ENCODE peak calls at places on chromosomes 6 and 20, in seven cellular contexts. N is neural progenitor cell, P is breast epithelium, R is stomach, T is adipocyte, D is left ventricle myocardium inferior, O is cardiac muscle cell. Y is an unnamed sample.

GRCh38 chr6:104418125-104418524 is 441.6 kb downstream of the HACE1 start:
- DNase-seq in D (no peak), N (no peak), O (no peak), P (no peak), R (no peak), T (no peak), Y (no peak)

GRCh38 chr6:32116674-32117073 is 7.5 kb upstream of the TNXB start:
- DNase-seq in T (peak), O (no peak), N (peak), D (no peak), P (no peak), R (no peak), Y (no peak)

GRCh38 chr6:1756472-1757129 is 146.9 kb downstream of the FOXC1 start:
- DNase-seq in O (no peak), P (no peak), D (no peak), R (no peak), T (no peak), N (no peak), Y (no peak)

GRCh38 chr6:31736768-31737314 is 511 bp upstream of the CLIC1 start:
- DNase-seq in N (peak), R (no peak), P (no peak), T (no peak), O (no peak), D (no peak), Y (no peak)

GRCh38 chr6:77425676-77426075 is 37.6 kb downstream of the HTR1B start:
- DNase-seq in N (no peak), T (peak), O (peak), R (no peak), D (no peak), P (no peak), Y (peak)

GRCh38 chr6:29597184-29597583 is 12.3 kb downstream of the OR2H2 start:
- DNase-seq in D (no peak), N (no peak), P (no peak), O (no peak), T (peak), R (no peak), Y (no peak)

GRCh38 chr20:43821795-43822194 is 92.9 kb upstream of the TOX2 start:
- DNase-seq in O (peak), N (no peak), T (no peak), R (no peak), P (no peak), D (no peak), Y (no peak)

GRCh38 chr6:39060467-39061160 is 12.0 kb downstream of the GLP1R start:
- DNase-seq in P (no peak), O (no peak), D (no peak), T (no peak), N (no peak), R (no peak), Y (no peak)

GRCh38 chr20:57633945-57634491 is 13.8 kb upstream of the ZBP1 start:
- DNase-seq in O (no peak), T (no peak), N (no peak), D (no peak), R (no peak), P (no peak), Y (no peak)

GRCh38 chr6:162056745-162057144 is 670.8 kb downstream of the PRKN start:
- DNase-seq in O (peak), D (peak), R (no peak), P (no peak), N (peak), T (peak), Y (no peak)

GRCh38 chr6:135902756-135903331 is 51.3 kb downstream of the PDE7B start:
- DNase-seq in T (peak), D (no peak), O (peak), P (no peak), N (no peak), R (no peak), Y (peak)

GRCh38 chr6:26575494-26575939 is 21.2 kb upstream of the ABT1 start:
- DNase-seq in D (no peak), O (peak), R (no peak), P (no peak), T (peak), N (peak), Y (peak)

GRCh38 chr6:127277878-127278843 is 11.5 kb downstream of the RNF146 start:
- DNase-seq in N (no peak), R (no peak), P (no peak), D (no peak), T (no peak), O (no peak), Y (no peak)

GRCh38 chr20:63957004-63957689 is 931 bp upstream of the UCKL1 start:
- DNase-seq in D (peak), T (peak), N (peak), O (peak), R (peak), P (peak), Y (peak)
- H3K4me3 ChIP-seq in D (peak), T (peak), N (peak), O (peak), R (peak), P (peak), Y (peak)

DNA sequence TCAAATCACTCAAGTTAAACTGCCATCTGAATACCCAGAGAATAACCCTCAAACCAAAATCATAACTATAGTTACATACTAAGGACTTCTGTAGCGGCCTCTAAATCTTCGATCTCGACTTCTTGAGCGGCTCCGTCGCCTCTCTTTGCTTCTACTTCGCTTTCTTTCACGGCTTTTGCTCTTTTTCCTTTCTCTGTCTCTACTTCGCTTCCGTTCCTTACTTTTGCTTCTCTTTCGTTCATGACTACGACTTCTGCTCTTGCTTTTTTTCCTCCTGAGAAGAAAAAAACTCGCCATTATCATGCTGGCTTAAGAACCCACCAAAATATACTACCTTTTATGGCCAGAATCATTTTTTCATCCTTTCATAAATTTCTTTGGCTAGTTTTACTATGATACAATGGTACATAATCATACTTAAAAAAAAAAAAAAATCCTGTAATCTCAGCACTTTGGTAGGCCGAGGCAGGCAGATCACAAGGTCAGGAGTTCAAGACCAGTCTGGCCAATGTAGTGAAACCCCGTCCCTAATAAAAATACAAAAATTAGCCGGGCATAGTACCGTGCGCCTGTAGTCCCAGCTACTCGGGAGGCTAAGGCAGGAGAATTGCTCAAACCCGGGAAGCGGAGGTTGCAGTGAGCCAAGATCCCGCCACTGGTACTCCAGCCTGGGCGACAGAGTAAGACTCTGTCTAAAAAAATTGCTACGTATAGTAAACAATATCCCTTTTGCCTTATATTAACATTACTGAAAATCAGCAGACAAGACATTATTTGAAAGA is 10.0 kb downstream of the RBM39 start:
- DNase-seq in P (no peak), R (no peak), N (no peak), T (no peak), D (no peak), O (no peak), Y (no peak)
- H3K4me3 ChIP-seq in P (no peak), R (no peak), N (no peak), T (no peak), D (peak), O (no peak), Y (no peak)

GRCh38 chr6:17169291-17169690 is 67.4 kb downstream of the STMND1 start:
- DNase-seq in P (no peak), T (no peak), O (peak), D (no peak), R (no peak), N (no peak), Y (no peak)

GRCh38 chr6:17165383-17165782 is 63.5 kb downstream of the STMND1 start:
- DNase-seq in N (no peak), D (no peak), O (peak), P (no peak), T (peak), R (no peak), Y (peak)

GRCh38 chr6:17173071-17173470 is 71.2 kb downstream of the STMND1 start:
- DNase-seq in R (no peak), P (no peak), O (no peak), T (no peak), N (no peak), D (no peak), Y (no peak)

GRCh38 chr6:17169701-17170100 is 67.9 kb downstream of the STMND1 start:
- DNase-seq in O (no peak), D (no peak), T (no peak), P (no peak), R (no peak), N (no peak), Y (no peak)

GRCh38 chr6:17167327-17167979 is 65.6 kb downstream of the STMND1 start:
- DNase-seq in R (peak), O (peak), D (peak), P (no peak), N (peak), T (peak), Y (peak)
- H3K4me3 ChIP-seq in R (no peak), O (no peak), D (peak), P (no peak), N (no peak), T (no peak), Y (no peak)

GRCh38 chr20:1945660-1946059 is 48.2 kb downstream of the PDYN start:
- DNase-seq in T (no peak), O (no peak), P (no peak), R (no peak), N (no peak), D (no peak), Y (no peak)

GRCh38 chr20:1945134-1945618 is 48.7 kb downstream of the PDYN start:
- DNase-seq in T (peak), O (peak), R (peak), D (peak), P (peak), N (no peak), Y (peak)

GRCh38 chr20:1946762-1947534 is 46.9 kb downstream of the PDYN start:
- DNase-seq in T (peak), N (peak), R (peak), O (peak), P (peak), D (peak), Y (peak)

GRCh38 chr20:1947535-1947846 is 46.4 kb downstream of the PDYN start:
- DNase-seq in O (no peak), N (no peak), T (no peak), P (no peak), D (no peak), R (no peak), Y (no peak)

DNA sequence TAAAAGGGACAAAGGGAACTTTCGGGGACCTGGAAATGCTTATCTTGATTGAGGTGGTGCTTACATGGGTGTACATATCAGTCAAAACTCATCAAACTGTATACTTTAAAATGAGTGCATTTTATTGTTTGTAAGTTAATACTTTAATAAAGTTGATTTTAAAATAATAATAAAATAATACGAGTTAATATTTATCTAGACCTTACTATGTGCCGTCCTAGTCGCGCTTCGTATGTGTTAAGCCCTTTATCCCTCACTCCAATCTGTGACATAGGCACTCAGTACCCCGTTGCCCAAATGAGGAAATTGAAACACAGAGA is 47.5 kb downstream of the PDYN start:
- DNase-seq in D (no peak), O (no peak), T (no peak), P (no peak), N (no peak), R (no peak), Y (no peak)
- H3K4me3 ChIP-seq in D (no peak), O (peak), T (no peak), P (peak), N (peak), R (peak), Y (no peak)

DNA sequence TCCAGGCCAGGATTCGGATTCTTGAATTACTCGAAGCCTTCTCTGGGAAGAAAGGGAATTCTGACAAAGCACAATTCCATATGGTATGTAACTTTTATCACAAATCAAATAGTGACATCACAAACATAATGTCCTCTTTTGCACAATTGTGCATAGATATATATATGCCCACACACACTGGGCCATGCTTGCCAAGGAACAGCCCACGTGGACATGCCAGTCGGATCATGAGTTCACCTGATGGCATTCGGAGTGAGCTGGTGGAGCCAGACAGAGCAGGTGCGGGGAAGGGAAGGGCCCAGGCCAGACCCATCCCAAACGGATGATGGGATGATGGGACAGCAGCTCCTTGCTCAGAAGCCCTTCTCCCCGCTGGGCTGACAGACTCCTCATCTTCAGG is 108.6 kb upstream of the RAB32 start:
- DNase-seq in R (no peak), O (no peak), D (no peak), N (no peak), T (no peak), P (no peak), Y (no peak)
- H3K4me3 ChIP-seq in R (no peak), O (peak), D (peak), N (peak), T (peak), P (peak), Y (no peak)

GRCh38 chr20:47503685-47504084 is 2.0 kb downstream of the NCOA3 start:
- DNase-seq in O (no peak), N (no peak), D (no peak), P (no peak), R (no peak), T (peak), Y (no peak)
- H3K4me3 ChIP-seq in O (peak), N (peak), D (peak), P (no peak), R (peak), T (peak), Y (peak)

GRCh38 chr6:140480852-140481251 is 1106.4 kb upstream of the CITED2 start:
- DNase-seq in O (peak), P (no peak), N (no peak), T (peak), D (peak), R (no peak), Y (peak)
- H3K4me3 ChIP-seq in O (no peak), P (no peak), N (no peak), T (peak), D (no peak), R (no peak), Y (no peak)

DNA sequence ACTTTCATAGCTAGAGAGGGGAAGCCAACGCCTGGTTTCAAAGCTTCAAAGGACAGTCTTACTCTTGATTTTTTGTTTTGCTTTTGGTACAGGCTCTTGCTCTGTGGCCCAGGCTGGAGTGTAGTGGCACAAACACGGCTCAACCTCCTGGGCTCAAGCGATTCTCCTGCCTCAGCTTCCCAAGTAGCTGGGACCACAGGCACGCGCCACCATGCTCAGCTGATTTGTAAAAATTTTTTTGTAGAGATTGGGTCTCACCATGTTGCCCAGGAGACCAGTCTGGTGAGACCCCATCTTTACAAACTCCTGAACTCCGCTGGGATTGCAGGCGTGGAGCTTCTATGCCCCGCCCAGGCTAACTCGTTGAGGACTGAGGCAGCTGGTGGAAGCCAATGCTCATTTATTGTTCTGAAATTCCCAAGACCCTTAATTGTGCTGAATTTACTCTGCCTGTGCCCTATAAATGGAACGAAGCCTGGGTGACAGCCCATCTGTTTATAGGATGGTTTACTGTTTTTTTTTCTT is 18.0 kb downstream of the SRSF3 start:
- DNase-seq in P (no peak), T (no peak), N (no peak), O (no peak), D (no peak), R (no peak), Y (no peak)
- H3K4me3 ChIP-seq in P (no peak), T (no peak), N (no peak), O (no peak), D (no peak), R (no peak), Y (no peak)